ENCODE peak calls at places on chromosomes 4 and X, in seven cellular contexts. One of them, this sample, is unnamed. For H3K4me1, the result is how much of the 10 kb centered on the place peaks cover.

GRCh38 chr4:118012142-118012541 is 22.1 kb upstream of the NDST3 start:
- DNase-seq in colonic mucosa: no peak
- DNase-seq in tibial nerve: no peak
- DNase-seq in pancreas: no peak
- DNase-seq in fibroblast of lung: no peak
- DNase-seq in ovary: no peak
- DNase-seq in lung: no peak
- DNase-seq in this sample: no peak

GRCh38 chrX:88604433-88605221 is 142.4 kb upstream of the CPXCR1 start:
- DNase-seq in colonic mucosa: no peak
- DNase-seq in tibial nerve: no peak
- DNase-seq in pancreas: no peak
- DNase-seq in fibroblast of lung: no peak
- DNase-seq in ovary: no peak
- DNase-seq in lung: no peak
- DNase-seq in this sample: no peak

GRCh38 chr4:111681751-111682150 is 463.5 kb upstream of the FAM241A start:
- DNase-seq in colonic mucosa: no peak
- DNase-seq in tibial nerve: no peak
- DNase-seq in pancreas: no peak
- DNase-seq in fibroblast of lung: no peak
- DNase-seq in ovary: no peak
- DNase-seq in lung: no peak
- DNase-seq in this sample: no peak

GRCh38 chr4:107913283-107913899 is 18.0 kb upstream of the CYP2U1 start:
- DNase-seq in colonic mucosa: peak
- DNase-seq in tibial nerve: no peak
- DNase-seq in pancreas: peak
- DNase-seq in fibroblast of lung: peak
- DNase-seq in ovary: no peak
- DNase-seq in lung: peak
- DNase-seq in this sample: peak

GRCh38 chrX:114952696-114953095 is 64.7 kb downstream of the IL13RA2 start:
- DNase-seq in colonic mucosa: no peak
- DNase-seq in tibial nerve: no peak
- DNase-seq in pancreas: no peak
- DNase-seq in fibroblast of lung: no peak
- DNase-seq in ovary: no peak
- DNase-seq in lung: no peak
- DNase-seq in this sample: no peak

GRCh38 chr4:185838104-185838452 is 26.1 kb upstream of the SORBS2 start:
- DNase-seq in colonic mucosa: no peak
- DNase-seq in tibial nerve: no peak
- DNase-seq in pancreas: no peak
- DNase-seq in fibroblast of lung: no peak
- DNase-seq in ovary: no peak
- DNase-seq in lung: no peak
- DNase-seq in this sample: no peak

GRCh38 chr4:168942985-168943384 is 67.1 kb downstream of the CBR4 start:
- DNase-seq in colonic mucosa: no peak
- DNase-seq in tibial nerve: no peak
- DNase-seq in pancreas: no peak
- DNase-seq in fibroblast of lung: no peak
- DNase-seq in ovary: no peak
- DNase-seq in lung: no peak
- DNase-seq in this sample: no peak

GRCh38 chrX:141467442-141467841 is 117.1 kb downstream of the SPANXA1 start:
- DNase-seq in colonic mucosa: no peak
- DNase-seq in tibial nerve: no peak
- DNase-seq in pancreas: no peak
- DNase-seq in fibroblast of lung: no peak
- DNase-seq in ovary: no peak
- DNase-seq in lung: no peak
- DNase-seq in this sample: no peak

GRCh38 chrX:116306218-116306617 is 130.2 kb upstream of the SLC6A14 start:
- DNase-seq in colonic mucosa: no peak
- DNase-seq in tibial nerve: no peak
- DNase-seq in pancreas: no peak
- DNase-seq in fibroblast of lung: no peak
- DNase-seq in ovary: no peak
- DNase-seq in lung: no peak
- DNase-seq in this sample: no peak

GRCh38 chr4:113406723-113407016 is 354.9 kb downstream of the CAMK2D start:
- DNase-seq in colonic mucosa: no peak
- DNase-seq in tibial nerve: no peak
- DNase-seq in pancreas: no peak
- DNase-seq in fibroblast of lung: no peak
- DNase-seq in ovary: no peak
- DNase-seq in lung: no peak
- DNase-seq in this sample: no peak

GRCh38 chr4:113675731-113676707 is 85.5 kb downstream of the CAMK2D start:
- DNase-seq in colonic mucosa: no peak
- DNase-seq in tibial nerve: no peak
- DNase-seq in pancreas: no peak
- DNase-seq in fibroblast of lung: peak
- DNase-seq in ovary: no peak
- DNase-seq in lung: no peak
- DNase-seq in this sample: no peak

GRCh38 chrX:129793604-129794191 is 13.9 kb downstream of the SASH3 start:
- DNase-seq in colonic mucosa: no peak
- DNase-seq in tibial nerve: no peak
- DNase-seq in pancreas: no peak
- DNase-seq in fibroblast of lung: no peak
- DNase-seq in ovary: no peak
- DNase-seq in lung: no peak
- DNase-seq in this sample: no peak

GRCh38 chr4:164802301-164802700 is 48.4 kb downstream of the SMIM31 start:
- DNase-seq in colonic mucosa: no peak
- DNase-seq in tibial nerve: no peak
- DNase-seq in pancreas: no peak
- DNase-seq in fibroblast of lung: no peak
- DNase-seq in ovary: no peak
- DNase-seq in lung: no peak
- DNase-seq in this sample: no peak

GRCh38 chr4:127709456-127709855 is 20.7 kb upstream of the SLC25A31 start:
- DNase-seq in colonic mucosa: no peak
- DNase-seq in tibial nerve: no peak
- DNase-seq in pancreas: no peak
- DNase-seq in fibroblast of lung: peak
- DNase-seq in ovary: no peak
- DNase-seq in lung: no peak
- DNase-seq in this sample: no peak

GRCh38 chr4:185644408-185644807 is 109.1 kb upstream of the PDLIM3 start:
- DNase-seq in colonic mucosa: no peak
- DNase-seq in tibial nerve: no peak
- DNase-seq in pancreas: no peak
- DNase-seq in fibroblast of lung: no peak
- DNase-seq in ovary: no peak
- DNase-seq in lung: no peak
- DNase-seq in this sample: no peak

GRCh38 chr4:184437565-184437964 is 36.8 kb downstream of the IRF2 start:
- DNase-seq in colonic mucosa: no peak
- DNase-seq in tibial nerve: no peak
- DNase-seq in pancreas: no peak
- DNase-seq in fibroblast of lung: no peak
- DNase-seq in ovary: no peak
- DNase-seq in lung: no peak
- DNase-seq in this sample: no peak

GRCh38 chr4:36771411-36772153 is 473.0 kb upstream of the NWD2 start:
- DNase-seq in colonic mucosa: no peak
- DNase-seq in tibial nerve: no peak
- DNase-seq in pancreas: no peak
- DNase-seq in fibroblast of lung: no peak
- DNase-seq in ovary: no peak
- DNase-seq in lung: no peak
- DNase-seq in this sample: no peak

GRCh38 chr4:139633661-139634060 is 32.0 kb upstream of the MGST2 start:
- DNase-seq in colonic mucosa: no peak
- DNase-seq in tibial nerve: no peak
- DNase-seq in pancreas: no peak
- DNase-seq in fibroblast of lung: peak
- DNase-seq in ovary: no peak
- DNase-seq in lung: no peak
- DNase-seq in this sample: peak

GRCh38 chr4:55866290-55866907 is 13.0 kb downstream of the EXOC1 start:
- DNase-seq in colonic mucosa: no peak
- DNase-seq in tibial nerve: no peak
- DNase-seq in pancreas: no peak
- DNase-seq in fibroblast of lung: peak
- DNase-seq in ovary: no peak
- DNase-seq in lung: no peak
- DNase-seq in this sample: no peak

GRCh38 chr4:10196191-10196590 is 79.6 kb upstream of the WDR1 start:
- DNase-seq in colonic mucosa: no peak
- DNase-seq in tibial nerve: no peak
- DNase-seq in pancreas: no peak
- DNase-seq in fibroblast of lung: no peak
- DNase-seq in ovary: no peak
- DNase-seq in lung: peak
- DNase-seq in this sample: no peak

GRCh38 chr4:161581262-161581661 is 582.5 kb downstream of the FSTL5 start:
- DNase-seq in colonic mucosa: no peak
- DNase-seq in tibial nerve: no peak
- DNase-seq in pancreas: no peak
- DNase-seq in fibroblast of lung: peak
- DNase-seq in ovary: no peak
- DNase-seq in lung: no peak
- DNase-seq in this sample: no peak

GRCh38 chr4:105058177-105058812 is 88.4 kb upstream of the TET2 start:
- DNase-seq in colonic mucosa: no peak
- DNase-seq in tibial nerve: no peak
- DNase-seq in pancreas: no peak
- DNase-seq in fibroblast of lung: peak
- DNase-seq in ovary: no peak
- DNase-seq in lung: no peak
- DNase-seq in this sample: no peak

GRCh38 chrX:112218388-112218787 is 135.8 kb upstream of the TRPC5 start:
- DNase-seq in colonic mucosa: no peak
- DNase-seq in tibial nerve: no peak
- DNase-seq in pancreas: no peak
- DNase-seq in fibroblast of lung: no peak
- DNase-seq in ovary: no peak
- DNase-seq in lung: no peak
- DNase-seq in this sample: no peak

GRCh38 chrX:104833401-104833800 is 267.4 kb downstream of the IL1RAPL2 start:
- DNase-seq in colonic mucosa: no peak
- DNase-seq in tibial nerve: no peak
- DNase-seq in pancreas: no peak
- DNase-seq in fibroblast of lung: peak
- DNase-seq in ovary: no peak
- DNase-seq in lung: no peak
- DNase-seq in this sample: no peak

GRCh38 chr4:16967722-16968121 is 69.3 kb upstream of the LDB2 start:
- DNase-seq in colonic mucosa: peak
- DNase-seq in tibial nerve: peak
- DNase-seq in pancreas: no peak
- DNase-seq in fibroblast of lung: peak
- DNase-seq in ovary: peak
- DNase-seq in lung: no peak
- DNase-seq in this sample: peak

GRCh38 chr4:38138363-38138762 is 178.2 kb downstream of the PTTG2 start:
- DNase-seq in colonic mucosa: no peak
- DNase-seq in tibial nerve: no peak
- DNase-seq in pancreas: no peak
- DNase-seq in fibroblast of lung: no peak
- DNase-seq in ovary: no peak
- DNase-seq in lung: no peak
- DNase-seq in this sample: no peak

GRCh38 chr4:186200436-186201409 is 9.4 kb downstream of the CYP4V2 start:
- DNase-seq in colonic mucosa: no peak
- DNase-seq in tibial nerve: no peak
- DNase-seq in pancreas: no peak
- DNase-seq in fibroblast of lung: no peak
- DNase-seq in ovary: no peak
- DNase-seq in lung: no peak
- DNase-seq in this sample: no peak

DNA sequence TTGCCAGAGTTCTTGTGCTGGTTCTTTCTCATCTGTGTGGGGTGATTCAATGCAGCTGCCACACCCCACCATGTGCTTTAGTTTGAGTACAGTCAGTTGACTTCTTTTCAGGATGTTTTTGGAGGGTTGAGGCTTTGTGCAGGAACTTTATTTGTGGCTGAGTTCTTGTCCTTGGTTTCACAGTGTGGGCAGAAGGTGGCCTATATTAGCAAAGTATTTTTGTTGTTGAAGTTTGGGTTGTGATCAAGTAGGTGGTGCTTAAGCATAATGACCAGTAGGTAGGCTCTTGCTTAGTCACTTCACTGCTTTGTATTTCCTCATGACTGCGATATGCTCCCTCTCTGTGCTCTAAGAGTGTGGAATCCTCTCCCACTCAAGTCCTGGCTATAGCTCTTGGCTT is 80.3 kb downstream of the ARHGAP24 start:
- DNase-seq in colonic mucosa: no peak
- DNase-seq in tibial nerve: no peak
- DNase-seq in pancreas: no peak
- DNase-seq in fibroblast of lung: peak
- DNase-seq in ovary: no peak
- DNase-seq in lung: no peak
- DNase-seq in this sample: no peak
- H3K4me1 ChIP-seq in colonic mucosa: under half
- H3K4me1 ChIP-seq in tibial nerve: under half
- H3K4me1 ChIP-seq in pancreas: under half
- H3K4me1 ChIP-seq in fibroblast of lung: under half
- H3K4me1 ChIP-seq in ovary: under half
- H3K4me1 ChIP-seq in lung: under half
- H3K4me1 ChIP-seq in this sample: under half

GRCh38 chr4:77007358-77008230 is 58.0 kb downstream of the SEPTIN11 start:
- DNase-seq in colonic mucosa: no peak
- DNase-seq in tibial nerve: no peak
- DNase-seq in pancreas: no peak
- DNase-seq in fibroblast of lung: peak
- DNase-seq in ovary: no peak
- DNase-seq in lung: peak
- DNase-seq in this sample: no peak
- H3K4me1 ChIP-seq in colonic mucosa: under half
- H3K4me1 ChIP-seq in tibial nerve: under half
- H3K4me1 ChIP-seq in pancreas: under half
- H3K4me1 ChIP-seq in fibroblast of lung: under half
- H3K4me1 ChIP-seq in ovary: under half
- H3K4me1 ChIP-seq in lung: under half
- H3K4me1 ChIP-seq in this sample: under half

DNA sequence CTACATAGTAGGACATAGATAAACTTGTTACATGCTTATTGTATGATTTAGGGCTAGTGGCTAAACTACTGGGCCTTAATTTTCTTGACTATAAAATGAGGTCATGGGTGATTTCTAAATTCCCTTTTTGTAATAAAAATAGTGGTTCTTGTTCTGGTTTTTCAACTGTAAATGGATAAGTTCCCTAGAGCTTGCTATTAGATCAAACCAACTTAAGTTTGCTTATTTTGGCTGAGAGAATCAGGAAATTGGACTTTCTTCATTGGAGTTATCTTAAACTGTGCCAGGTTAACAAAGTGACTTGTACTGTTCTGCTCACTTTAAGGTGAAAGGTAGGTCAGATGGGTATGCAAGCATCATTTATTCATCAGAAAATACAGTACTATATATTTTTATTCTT is 78.3 kb downstream of the PDLIM5 start:
- DNase-seq in colonic mucosa: no peak
- DNase-seq in tibial nerve: no peak
- DNase-seq in pancreas: no peak
- DNase-seq in fibroblast of lung: peak
- DNase-seq in ovary: no peak
- DNase-seq in lung: no peak
- DNase-seq in this sample: no peak
- H3K4me1 ChIP-seq in colonic mucosa: under half
- H3K4me1 ChIP-seq in tibial nerve: under half
- H3K4me1 ChIP-seq in pancreas: under half
- H3K4me1 ChIP-seq in fibroblast of lung: under half
- H3K4me1 ChIP-seq in ovary: under half
- H3K4me1 ChIP-seq in lung: under half
- H3K4me1 ChIP-seq in this sample: under half

GRCh38 chrX:68936186-68936585 is 107.4 kb downstream of the EFNB1 start:
- DNase-seq in colonic mucosa: no peak
- DNase-seq in tibial nerve: no peak
- DNase-seq in pancreas: no peak
- DNase-seq in fibroblast of lung: no peak
- DNase-seq in ovary: no peak
- DNase-seq in lung: no peak
- DNase-seq in this sample: no peak
- H3K4me1 ChIP-seq in colonic mucosa: under half
- H3K4me1 ChIP-seq in tibial nerve: under half
- H3K4me1 ChIP-seq in pancreas: under half
- H3K4me1 ChIP-seq in fibroblast of lung: under half
- H3K4me1 ChIP-seq in ovary: under half
- H3K4me1 ChIP-seq in lung: under half
- H3K4me1 ChIP-seq in this sample: under half